ENCODE peak calls at places on chromosomes 3 and 15, in seven cellular contexts. L is naive thymus-derived CD4-positive, alpha-beta T cell; T is PC-9; R is ovary; D is GM23248; V is neural progenitor cell; G is ascending aorta. H is an unnamed sample. For H3K4me1 and H3K36me3, the result is how much of the 10 kb centered on the place peaks cover.

GRCh38 chr3:159057621-159058020 is 255.8 kb downstream of the MFSD1 start:
- DNase-seq in D (peak), R (no peak), T (no peak), V (no peak), L (no peak), G (no peak), H (no peak)

GRCh38 chr3:58628823-58629562 is 37.6 kb downstream of the FAM3D start:
- DNase-seq in T (no peak), L (no peak), V (no peak), G (no peak), D (peak), R (peak), H (no peak)

GRCh38 chr15:95259965-95260364 is 1028.6 kb downstream of the MCTP2 start:
- DNase-seq in T (no peak), L (no peak), V (peak), D (no peak), G (peak), R (peak), H (no peak)

GRCh38 chr3:196634851-196635250 is 4.6 kb upstream of the NRROS start:
- DNase-seq in T (no peak), G (no peak), V (no peak), R (no peak), L (no peak), D (no peak), H (no peak)

GRCh38 chr3:9179826-9180763 is 69.4 kb downstream of the SRGAP3 start:
- DNase-seq in R (no peak), G (no peak), D (no peak), L (peak), V (no peak), T (no peak), H (no peak)

GRCh38 chr3:9480265-9480664 is 73.4 kb downstream of the LHFPL4 start:
- DNase-seq in G (no peak), T (no peak), D (no peak), V (no peak), L (no peak), R (no peak), H (no peak)

GRCh38 chr3:44992555-44993470 is 16.8 kb downstream of the EXOSC7 start:
- DNase-seq in G (no peak), L (no peak), V (peak), R (no peak), T (no peak), D (peak), H (no peak)

GRCh38 chr3:189883113-189883753 is 237.5 kb downstream of the P3H2 start:
- DNase-seq in T (no peak), L (no peak), V (no peak), R (no peak), D (no peak), G (no peak), H (no peak)

GRCh38 chr3:197541756-197542539 is 13.8 kb downstream of the BDH1 start:
- DNase-seq in L (no peak), T (no peak), D (peak), R (peak), G (peak), V (peak), H (no peak)

GRCh38 chr3:174863488-174863887 is 4.4 kb downstream of the NAALADL2 start:
- DNase-seq in G (no peak), T (peak), R (no peak), V (no peak), D (peak), L (no peak), H (no peak)

GRCh38 chr3:178618197-178618596 is 82.0 kb downstream of the KCNMB2 start:
- DNase-seq in L (no peak), T (no peak), G (no peak), R (no peak), V (no peak), D (peak), H (no peak)

GRCh38 chr15:84842781-84843180 is 25.6 kb downstream of the ALPK3 start:
- DNase-seq in V (no peak), D (no peak), L (no peak), G (peak), T (no peak), R (no peak), H (no peak)

GRCh38 chr3:137647179-137647578 is 116.9 kb upstream of the SOX14 start:
- DNase-seq in V (peak), G (no peak), D (no peak), R (no peak), T (no peak), L (no peak), H (no peak)

GRCh38 chr3:143183668-143183970 is 64.0 kb downstream of the CHST2 start:
- DNase-seq in T (no peak), D (no peak), R (no peak), G (no peak), L (no peak), V (no peak), H (no peak)

GRCh38 chr3:8982509-8982908 is 19.2 kb upstream of the RAD18 start:
- DNase-seq in G (no peak), D (peak), R (no peak), V (no peak), L (no peak), T (no peak), H (no peak)

GRCh38 chr15:32979710-32980109 is 214.8 kb downstream of the FMN1 start:
- DNase-seq in L (no peak), T (no peak), D (peak), G (no peak), V (peak), R (no peak), H (no peak)

GRCh38 chr3:178486903-178487302 is 49.3 kb upstream of the KCNMB2 start:
- DNase-seq in L (no peak), V (no peak), R (no peak), D (no peak), G (no peak), T (no peak), H (no peak)

GRCh38 chr3:55476515-55476914 is 10.6 kb downstream of the WNT5A start:
- DNase-seq in R (no peak), V (no peak), G (no peak), D (peak), L (no peak), T (no peak), H (no peak)

GRCh38 chr3:149717391-149718056 is 34.8 kb downstream of the COMMD2 start:
- DNase-seq in V (peak), L (peak), D (peak), G (peak), T (peak), R (peak), H (peak)

GRCh38 chr3:146326875-146327543 is 76.1 kb upstream of the PLSCR4 start:
- DNase-seq in D (peak), T (no peak), L (no peak), V (peak), G (peak), R (peak), H (no peak)

GRCh38 chr3:18556001-18556408 is 130.9 kb upstream of the SATB1 start:
- DNase-seq in T (no peak), D (no peak), L (no peak), R (no peak), G (no peak), V (no peak), H (no peak)

GRCh38 chr15:45402955-45403892 is 24.9 kb upstream of the GATM start:
- DNase-seq in T (peak), R (no peak), D (peak), G (peak), L (peak), V (peak), H (peak)

GRCh38 chr3:3907023-3907422 is 107.8 kb downstream of the LRRN1 start:
- DNase-seq in T (no peak), V (no peak), D (no peak), L (no peak), G (no peak), R (no peak), H (no peak)

GRCh38 chr15:60426870-60427528 is 29.2 kb upstream of the ANXA2 start:
- DNase-seq in D (peak), G (no peak), R (no peak), V (no peak), T (no peak), L (no peak), H (no peak)

GRCh38 chr3:125585595-125586223 is 9.6 kb downstream of the OSBPL11 start:
- DNase-seq in G (peak), D (peak), R (peak), V (peak), T (peak), L (peak), H (peak)

GRCh38 chr15:34360298-34360697 is 6.7 kb downstream of the LPCAT4 start:
- DNase-seq in L (no peak), V (peak), G (no peak), D (no peak), T (peak), R (no peak), H (no peak)

GRCh38 chr15:75561888-75562287 is 17.2 kb downstream of the PTPN9 start:
- DNase-seq in L (no peak), V (no peak), R (no peak), T (no peak), D (no peak), G (no peak), H (no peak)

GRCh38 chr3:40973141-40973540 is 226.2 kb upstream of the CTNNB1 start:
- DNase-seq in G (peak), L (no peak), V (no peak), T (no peak), R (no peak), D (no peak), H (no peak)

GRCh38 chr15:97868964-97869363 is 91.5 kb upstream of the ARRDC4 start:
- DNase-seq in L (no peak), T (no peak), V (no peak), G (no peak), R (no peak), D (no peak), H (no peak)

GRCh38 chr3:7876741-7877297 is 624.8 kb upstream of the LMCD1 start:
- DNase-seq in R (no peak), G (no peak), D (no peak), T (no peak), L (peak), V (no peak), H (no peak)

GRCh38 chr15:35606345-35606744 is 60.4 kb upstream of the DPH6 start:
- DNase-seq in T (no peak), R (no peak), D (no peak), G (no peak), L (no peak), V (no peak), H (no peak)

GRCh38 chr3:77038928-77039605 is 832 bp upstream of the ROBO2 start:
- DNase-seq in D (peak), G (no peak), V (peak), L (no peak), R (no peak), T (no peak), H (no peak)
- H3K4me3 ChIP-seq in D (peak), G (peak), V (peak), L (no peak), R (peak), T (no peak), H (no peak)

GRCh38 chr3:71254658-71255057 is 328.9 kb downstream of the FOXP1 start:
- DNase-seq in L (no peak), R (no peak), G (peak), V (no peak), D (peak), T (no peak), H (peak)

GRCh38 chr3:71253169-71253568 is 330.4 kb downstream of the FOXP1 start:
- DNase-seq in L (no peak), D (no peak), G (no peak), V (no peak), T (no peak), R (no peak), H (no peak)

GRCh38 chr3:71252466-71252865 is 331.1 kb downstream of the FOXP1 start:
- DNase-seq in D (no peak), L (peak), T (no peak), R (no peak), G (peak), V (no peak), H (no peak)

GRCh38 chr3:71255498-71255897 is 328.0 kb downstream of the FOXP1 start:
- DNase-seq in V (no peak), L (no peak), D (no peak), R (no peak), T (no peak), G (no peak), H (no peak)

DNA sequence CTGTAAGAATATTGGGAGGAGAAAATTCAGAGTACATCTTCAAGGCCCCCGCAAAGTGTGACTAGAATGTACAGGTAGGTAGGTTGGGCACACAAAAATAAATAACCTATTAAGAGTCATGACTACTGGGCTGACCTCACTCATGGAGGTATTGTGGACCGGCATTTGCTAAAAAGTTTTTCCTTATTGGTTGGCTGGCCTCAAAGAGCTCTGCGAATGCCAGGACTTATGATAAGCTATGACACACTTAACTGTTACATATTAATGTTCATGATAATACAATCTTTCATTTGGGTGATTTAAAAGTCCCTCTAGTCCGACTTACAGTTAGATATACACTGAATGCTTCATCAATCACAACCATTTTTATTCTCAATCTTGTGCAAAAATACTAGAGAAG is 329.3 kb downstream of the FOXP1 start:
- DNase-seq in R (no peak), L (no peak), T (no peak), D (peak), V (no peak), G (peak), H (no peak)
- H3K4me1 ChIP-seq in R (under half), L (under half), T (under half), D (under half), V (under half), G (under half), H (under half)

GRCh38 chr15:65328506-65329297 is 24.2 kb downstream of the RNU5B-1 start:
- DNase-seq in R (no peak), T (no peak), V (no peak), L (no peak), D (no peak), G (no peak), H (no peak)
- H3K36me3 ChIP-seq in R (under half), T (under half), V (under half), L (under half), D (under half), G (under half), H (under half)

DNA sequence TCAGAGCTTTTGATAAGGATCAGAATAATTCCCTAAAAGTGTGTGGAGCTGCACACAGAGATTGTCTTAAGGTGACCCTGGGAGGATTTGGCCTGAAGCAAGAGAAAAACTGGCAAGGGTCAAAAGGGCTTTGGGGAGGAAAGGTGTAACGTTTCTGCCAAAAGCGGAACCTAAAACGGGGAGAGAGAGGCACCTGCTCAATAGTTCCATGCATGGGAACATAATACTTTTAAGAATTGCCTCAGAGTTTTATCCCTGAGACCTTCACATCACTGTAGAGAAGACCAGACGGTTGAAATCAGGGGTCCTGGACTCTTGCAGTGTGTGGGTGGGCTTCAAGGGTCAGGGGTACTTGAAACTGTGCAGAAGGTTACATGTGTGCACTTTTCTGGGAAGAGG is 6.0 kb downstream of the ZNF710 start:
- DNase-seq in G (no peak), L (no peak), R (no peak), V (no peak), D (no peak), T (no peak), H (no peak)
- H3K4me3 ChIP-seq in G (no peak), L (no peak), R (no peak), V (no peak), D (no peak), T (no peak), H (no peak)

GRCh38 chr3:11605398-11605797 is 38.3 kb downstream of the VGLL4 start:
- DNase-seq in G (no peak), V (no peak), R (no peak), D (no peak), T (no peak), L (no peak), H (no peak)
- H3K4me1 ChIP-seq in G (under half), V (half or more), R (under half), D (half or more), T (under half), L (under half), H (under half)

DNA sequence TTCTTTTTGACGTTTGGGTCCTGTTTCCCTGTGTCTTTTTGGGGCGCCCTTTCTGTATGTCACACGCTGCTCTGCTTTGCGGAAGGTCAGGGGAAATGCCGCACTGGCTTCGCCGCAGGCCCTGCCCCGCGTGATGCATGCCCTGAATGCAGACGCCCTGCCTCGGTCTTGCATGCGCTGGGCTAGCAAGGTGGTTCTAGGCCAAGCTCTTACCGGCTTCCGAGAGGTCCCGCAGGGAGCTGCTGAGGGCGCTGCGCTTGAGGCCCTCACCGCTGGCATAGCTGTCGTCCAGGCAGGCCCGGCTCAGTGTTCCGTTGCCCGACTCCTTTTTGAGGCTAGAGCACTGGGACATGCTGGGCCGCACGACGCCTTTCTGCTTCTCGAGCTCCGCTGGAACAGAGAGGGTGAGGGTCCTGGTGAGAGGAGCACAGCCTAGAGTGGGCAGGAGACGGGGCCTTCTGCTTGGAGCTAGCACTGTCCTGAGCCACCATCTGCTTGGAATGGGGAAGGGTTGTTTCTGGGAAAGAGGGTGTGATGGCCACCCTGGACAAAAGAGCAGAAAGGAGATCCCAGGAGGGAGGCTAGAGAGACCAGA is 66.9 kb upstream of the RPL32 start:
- DNase-seq in L (no peak), R (no peak), V (no peak), D (no peak), G (no peak), T (no peak), H (no peak)
- H3K36me3 ChIP-seq in L (under half), R (under half), V (under half), D (under half), G (half or more), T (under half), H (under half)

GRCh38 chr3:12875857-12876451 is 34.6 kb upstream of the RPL32 start:
- DNase-seq in D (peak), L (no peak), T (peak), R (peak), G (no peak), V (peak), H (no peak)
- H3K4me3 ChIP-seq in D (no peak), L (no peak), T (no peak), R (peak), G (peak), V (peak), H (no peak)

DNA sequence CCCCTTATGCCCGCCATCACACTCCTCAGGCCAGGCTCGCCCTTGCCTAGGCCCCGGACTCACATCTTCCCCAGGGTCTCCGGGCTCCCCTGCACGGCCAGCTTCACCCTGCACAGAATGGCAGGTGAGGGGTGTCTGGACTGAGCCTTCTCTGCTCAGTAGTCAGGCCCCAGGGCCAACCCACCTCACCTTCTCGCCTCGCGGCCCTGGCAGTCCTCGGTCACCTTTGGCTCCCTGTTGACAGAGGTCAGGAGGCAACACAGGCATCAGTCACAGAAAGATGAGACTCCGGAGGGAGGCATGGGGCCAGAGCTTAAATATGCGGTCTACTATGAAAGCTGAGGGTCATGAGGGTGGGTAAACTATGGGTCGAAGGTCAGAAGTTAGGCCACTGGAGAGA is 8.4 kb upstream of the UCN2 start:
- DNase-seq in G (no peak), V (no peak), T (no peak), R (no peak), L (no peak), D (no peak), H (no peak)
- H3K4me1 ChIP-seq in G (under half), V (under half), T (under half), R (under half), L (under half), D (under half), H (under half)